ENCODE peak calls at places on chromosomes 7 and 10, in six cellular contexts. N is NCI-H1694 treated with DMSO at 0.1 percent for 48 hours, V is sigmoid colon, I is NB4, X is iris pigment epithelial cell, L is NCI-H187. D is an unnamed sample.

GRCh38 chr7:44973610-44974401 is 5.0 kb downstream of the MYO1G start:
- DNase-seq in X (no peak), I (peak), N (peak), V (no peak), L (no peak), D (peak)

GRCh38 chr7:74190259-74190658 is 16.1 kb downstream of the EIF4H start:
- DNase-seq in X (no peak), I (no peak), V (peak), L (no peak), N (no peak), D (no peak)

GRCh38 chr10:24824536-24824935 is 100.8 kb upstream of the ARHGAP21 start:
- DNase-seq in L (no peak), V (no peak), N (no peak), X (peak), I (no peak), D (no peak)

GRCh38 chr10:119315128-119316001 is 108.0 kb downstream of the GRK5 start:
- DNase-seq in I (peak), L (no peak), X (peak), N (no peak), V (peak), D (no peak)

GRCh38 chr7:74569501-74570075 is 87.9 kb upstream of the GTF2I start:
- DNase-seq in N (no peak), L (no peak), V (no peak), I (no peak), X (no peak), D (no peak)

GRCh38 chr10:132417957-132418441 is 21.0 kb downstream of the PWWP2B start:
- DNase-seq in I (no peak), L (no peak), N (no peak), X (no peak), V (no peak), D (no peak)

GRCh38 chr7:22675917-22676343 is 51.1 kb upstream of the IL6 start:
- DNase-seq in V (no peak), I (no peak), N (no peak), X (peak), L (no peak), D (no peak)

GRCh38 chr7:116786791-116787443 is 75.5 kb upstream of the CAPZA2 start:
- DNase-seq in X (peak), V (no peak), N (no peak), L (peak), I (peak), D (peak)

GRCh38 chr10:84348860-84349259 is 20.5 kb downstream of the CCSER2 start:
- DNase-seq in V (no peak), L (no peak), I (no peak), N (no peak), X (peak), D (no peak)

GRCh38 chr7:95607477-95608010 is 11.2 kb upstream of the PDK4 start:
- DNase-seq in X (no peak), L (no peak), V (peak), N (no peak), I (no peak), D (no peak)

GRCh38 chr7:70568674-70569334 is 563.1 kb upstream of the GALNT17 start:
- DNase-seq in V (no peak), N (no peak), I (no peak), L (peak), X (no peak), D (peak)